ENCODE peak calls at places on chromosome 3, in five cellular contexts. P is AG04450, W is heart right ventricle, A is WTC11, F is GM13977. O is an unnamed sample.

GRCh38 chr3:53554559-53555511 is 60.4 kb downstream of the CACNA1D start:
- DNase-seq in P (no peak), W (no peak), F (peak), A (no peak), O (peak)

GRCh38 chr3:177968891-177969290 is 567.3 kb upstream of the KCNMB2 start:
- DNase-seq in P (no peak), A (no peak), W (no peak), F (no peak), O (no peak)

GRCh38 chr3:65974505-65974904 is 64.2 kb downstream of the MAGI1 start:
- DNase-seq in W (no peak), P (no peak), F (no peak), A (peak), O (no peak)

GRCh38 chr3:46667061-46667621 is 26.3 kb downstream of the ALS2CL start:
- DNase-seq in A (peak), W (peak), F (peak), P (no peak), O (no peak)

GRCh38 chr3:8888296-8888915 is 74.9 kb downstream of the RAD18 start:
- DNase-seq in P (peak), A (no peak), F (no peak), W (no peak), O (no peak)

GRCh38 chr3:166190360-166190759 is 353.1 kb upstream of the BCHE start:
- DNase-seq in W (no peak), A (no peak), F (no peak), P (peak), O (no peak)

GRCh38 chr3:40310690-40311089 is 1.2 kb downstream of the EIF1B start:
- DNase-seq in A (no peak), P (no peak), F (no peak), W (no peak), O (no peak)

GRCh38 chr3:33919312-33919711 is 120.9 kb downstream of the PDCD6IP start:
- DNase-seq in A (no peak), F (no peak), W (no peak), P (no peak), O (no peak)

GRCh38 chr3:49859576-49860305 is 3.4 kb upstream of the TRAIP start:
- DNase-seq in A (no peak), P (no peak), W (no peak), F (no peak), O (no peak)

GRCh38 chr3:120555661-120556509 is 40.3 kb upstream of the NDUFB4 start:
- DNase-seq in F (no peak), P (no peak), A (no peak), W (peak), O (no peak)

GRCh38 chr3:172211123-172211522 is 171.7 kb downstream of the FNDC3B start:
- DNase-seq in A (no peak), P (no peak), F (no peak), W (no peak), O (no peak)

GRCh38 chr3:49530231-49530630 is 24.0 kb upstream of the BSN start:
- DNase-seq in A (no peak), F (no peak), W (no peak), P (no peak), O (no peak)

GRCh38 chr3:159559771-159560170 is 428.9 kb upstream of the IL12A start:
- DNase-seq in F (no peak), W (no peak), P (no peak), A (no peak), O (no peak)

GRCh38 chr3:12350151-12350813 is 61.4 kb downstream of the PPARG start:
- DNase-seq in P (no peak), F (no peak), A (no peak), W (peak), O (no peak)

GRCh38 chr3:56928379-56929068 is 126.8 kb upstream of the ARHGEF3 start:
- DNase-seq in F (no peak), P (no peak), W (no peak), A (no peak), O (no peak)

GRCh38 chr3:161274691-161275298 is 53.7 kb downstream of the NMD3 start:
- DNase-seq in A (peak), W (no peak), P (peak), F (peak), O (peak)

GRCh38 chr3:30913176-30913575 is 18.7 kb upstream of the GADL1 start:
- DNase-seq in A (no peak), F (no peak), W (no peak), P (no peak), O (no peak)

GRCh38 chr3:155497930-155498647 is 204.6 kb upstream of the STRIT1 start:
- DNase-seq in W (no peak), F (no peak), A (no peak), P (no peak), O (no peak)

GRCh38 chr3:123818921-123819429 is 65.2 kb downstream of the MYLK start:
- DNase-seq in P (peak), W (no peak), A (no peak), F (no peak), O (no peak)

GRCh38 chr3:128348805-128349531 is 117.7 kb downstream of the DNAJB8 start:
- DNase-seq in W (no peak), P (no peak), A (no peak), F (no peak), O (no peak)

GRCh38 chr3:109278546-109278945 is 37.8 kb downstream of the DPPA2 start:
- DNase-seq in F (no peak), P (no peak), A (no peak), W (no peak), O (no peak)

GRCh38 chr3:127070776-127071175 is 87.9 kb downstream of the PLXNA1 start:
- DNase-seq in A (no peak), F (no peak), P (no peak), W (no peak), O (no peak)

GRCh38 chr3:197597335-197597734 is 41.6 kb upstream of the BDH1 start:
- DNase-seq in P (no peak), W (no peak), F (no peak), A (no peak), O (no peak)

GRCh38 chr3:192830279-192831110 is 87.2 kb downstream of the MB21D2 start:
- DNase-seq in A (no peak), P (no peak), F (peak), W (no peak), O (no peak)

GRCh38 chr3:176987901-176988300 is 209.4 kb downstream of the TBL1XR1 start:
- DNase-seq in A (no peak), W (no peak), P (no peak), F (no peak), O (no peak)

GRCh38 chr3:57959407-57960173 is 48.6 kb upstream of the FLNB start:
- DNase-seq in F (no peak), A (no peak), W (peak), P (no peak), O (peak)

GRCh38 chr3:134594236-134594825 is 56.5 kb downstream of the KY start:
- DNase-seq in P (no peak), A (no peak), F (no peak), W (no peak), O (no peak)

GRCh38 chr3:192834428-192834827 is 83.2 kb downstream of the MB21D2 start:
- DNase-seq in W (no peak), F (no peak), P (no peak), A (no peak), O (no peak)

GRCh38 chr3:31614162-31614921 is 81.6 kb downstream of the STT3B start:
- DNase-seq in P (no peak), W (no peak), F (no peak), A (no peak), O (no peak)

GRCh38 chr3:148075829-148076716 is 621.6 kb upstream of the AGTR1 start:
- DNase-seq in F (no peak), P (peak), A (peak), W (no peak), O (no peak)

GRCh38 chr3:148077951-148078350 is 619.8 kb upstream of the AGTR1 start:
- DNase-seq in F (no peak), P (no peak), A (no peak), W (no peak), O (no peak)

GRCh38 chr3:148078659-148079058 is 619.0 kb upstream of the AGTR1 start:
- DNase-seq in A (no peak), W (no peak), P (no peak), F (no peak), O (no peak)

GRCh38 chr3:148079370-148079769 is 618.3 kb upstream of the AGTR1 start:
- DNase-seq in P (no peak), F (no peak), A (no peak), W (no peak), O (no peak)

GRCh38 chr3:148077318-148077923 is 620.3 kb upstream of the AGTR1 start:
- DNase-seq in W (no peak), P (no peak), F (peak), A (no peak), O (no peak)
- TF ChIP-seq CTCF in W (peak), P (peak), F (peak), A (no peak), O (peak)

DNA sequence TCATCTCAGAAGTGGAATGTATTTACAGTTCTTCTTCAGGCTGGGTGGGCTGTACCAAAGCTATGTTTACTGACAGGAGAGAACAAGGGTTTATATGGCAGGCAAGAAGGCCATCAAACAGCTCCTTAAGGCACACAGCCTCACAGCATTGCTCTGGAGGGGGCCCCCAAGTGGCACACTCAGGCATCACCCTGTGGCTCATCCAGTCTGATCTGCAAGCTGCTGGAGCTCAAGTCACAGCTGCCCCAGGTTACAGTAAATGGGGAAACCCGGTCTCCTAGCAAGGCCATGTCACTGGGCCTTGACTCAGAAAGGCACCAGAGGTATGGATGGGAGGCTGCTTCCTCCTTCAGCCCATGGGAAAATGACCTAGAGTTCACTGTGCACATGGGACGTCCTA is 67.4 kb downstream of the TFG start:
- DNase-seq in A (peak), F (no peak), W (no peak), P (no peak), O (no peak)
- TF ChIP-seq CTCF in A (no peak), F (peak), W (no peak), P (no peak), O (no peak)

GRCh38 chr3:45507820-45508317 is 86.7 kb upstream of the LIMD1 start:
- DNase-seq in F (no peak), P (no peak), W (peak), A (peak), O (no peak)
- TF ChIP-seq CTCF in F (peak), P (peak), W (peak), A (peak), O (no peak)

DNA sequence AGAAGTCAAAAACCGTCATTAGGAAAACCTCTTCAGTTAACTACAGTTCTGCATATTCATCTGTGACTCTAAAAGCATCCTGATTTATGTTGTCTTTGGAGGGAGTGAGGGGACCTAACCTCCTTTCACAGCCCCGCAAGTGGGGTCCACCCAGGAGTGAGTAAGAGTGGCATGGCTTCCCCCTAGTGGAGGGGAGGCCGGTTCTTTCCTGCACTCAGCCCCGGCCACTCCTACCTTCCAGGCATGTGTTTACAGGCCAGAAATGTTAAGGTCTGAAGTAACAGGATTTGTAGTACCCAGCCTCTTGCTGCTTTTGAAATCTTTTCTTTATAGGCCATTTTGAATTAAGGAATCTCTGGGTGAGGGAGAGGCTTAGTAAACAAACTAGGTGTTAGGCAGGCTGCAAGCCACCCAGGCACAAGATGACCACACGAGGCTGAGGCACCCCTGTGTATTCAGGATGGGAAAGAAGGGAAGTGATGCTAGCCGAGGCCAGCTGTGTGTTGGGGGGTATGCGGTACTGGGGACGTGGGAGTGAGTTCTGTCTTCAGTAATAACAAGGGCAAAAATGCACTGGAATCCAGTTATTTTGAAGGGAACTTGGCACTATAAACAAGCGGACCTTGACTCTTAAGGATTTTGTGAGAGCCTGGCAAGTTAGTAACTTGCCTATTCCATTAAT is 50.5 kb downstream of the CTDSPL start:
- DNase-seq in F (no peak), P (no peak), A (peak), W (no peak), O (no peak)
- TF ChIP-seq CTCF in F (peak), P (peak), A (no peak), W (no peak), O (no peak)

GRCh38 chr3:151156618-151157216 is 46.3 kb downstream of the GPR171 start:
- DNase-seq in P (peak), A (peak), W (no peak), F (peak), O (peak)
- TF ChIP-seq CTCF in P (peak), A (peak), W (peak), F (peak), O (peak)

GRCh38 chr3:163328680-163329079 is 1749.6 kb downstream of the SI start:
- DNase-seq in A (peak), F (no peak), W (no peak), P (no peak), O (no peak)
- TF ChIP-seq CTCF in A (peak), F (peak), W (no peak), P (no peak), O (no peak)

O was measured in GM10248.